ENCODE peak calls at places on chromosomes 3 and 15, in six cellular contexts. W is GF-D8; C is CD8-positive, alpha-beta memory T cell; N is naive thymus-derived CD8-positive, alpha-beta T cell; J is sciatic nerve; M is epithelial cell of proximal tubule. G is an unnamed sample.

GRCh38 chr3:168467085-168467714 is 371.5 kb upstream of the GOLIM4 start:
- DNase-seq in W (no peak), C (no peak), N (no peak), J (no peak), M (no peak), G (peak)

GRCh38 chr3:66825421-66825820 is 172.7 kb upstream of the KBTBD8 start:
- DNase-seq in W (no peak), C (no peak), N (no peak), J (no peak), M (no peak), G (no peak)

GRCh38 chr15:56719774-56720555 is 13.3 kb downstream of the ZNF280D start:
- DNase-seq in W (no peak), C (no peak), N (no peak), J (no peak), M (no peak), G (no peak)

GRCh38 chr3:147378186-147378503 is 28.2 kb downstream of the ZIC4 start:
- DNase-seq in W (no peak), C (no peak), N (no peak), J (no peak), M (no peak), G (no peak)

GRCh38 chr3:37891227-37891626 is 29.5 kb downstream of the CTDSPL start:
- DNase-seq in W (peak), C (no peak), N (no peak), J (no peak), M (no peak), G (no peak)

GRCh38 chr3:159844801-159845261 is 143.8 kb upstream of the IL12A start:
- DNase-seq in W (no peak), C (no peak), N (no peak), J (no peak), M (no peak), G (peak)

GRCh38 chr3:111712294-111713180 is 117.4 kb upstream of the ZBED2 start:
- DNase-seq in W (no peak), C (no peak), N (no peak), J (no peak), M (no peak), G (peak)

GRCh38 chr15:25862469-25863066 is 559 bp downstream of the ATP10A start:
- DNase-seq in W (no peak), C (no peak), N (peak), J (no peak), M (no peak), G (no peak)

GRCh38 chr3:184491011-184491576 is 70.5 kb upstream of the EPHB3 start:
- DNase-seq in W (no peak), C (no peak), N (no peak), J (no peak), M (no peak), G (no peak)

GRCh38 chr3:122572940-122573412 is 4.5 kb upstream of the PARP15 start:
- DNase-seq in W (no peak), C (peak), N (no peak), J (no peak), M (peak), G (peak)

GRCh38 chr15:77034620-77035467 is 36.1 kb downstream of the TSPAN3 start:
- DNase-seq in W (no peak), C (peak), N (peak), J (peak), M (no peak), G (no peak)

GRCh38 chr3:196274585-196274984 is 12.9 kb downstream of the PCYT1A start:
- DNase-seq in W (no peak), C (peak), N (no peak), J (no peak), M (no peak), G (peak)

GRCh38 chr15:81229596-81229995 is 32.9 kb downstream of the IL16 start:
- DNase-seq in W (no peak), C (no peak), N (no peak), J (no peak), M (no peak), G (no peak)

GRCh38 chr3:137762674-137763593 is 1.2 kb upstream of the SOX14 start:
- DNase-seq in W (no peak), C (no peak), N (no peak), J (no peak), M (no peak), G (no peak)

GRCh38 chr15:28103831-28104230 is 4.7 kb upstream of the OCA2 start:
- DNase-seq in W (no peak), C (no peak), N (no peak), J (peak), M (no peak), G (no peak)

GRCh38 chr15:69668963-69669362 is 216.3 kb downstream of the RPLP1 start:
- DNase-seq in W (no peak), C (peak), N (no peak), J (no peak), M (no peak), G (no peak)